ENCODE peak calls at places on chromosomes 2 and 18, in six cellular contexts. One of them, this sample, is unnamed.

GRCh38 chr2:196468394-196468793 is 171.1 kb upstream of the CCDC150 start:
- DNase-seq in OCI-LY7: peak
- DNase-seq in heart right ventricle: no peak
- DNase-seq in neural progenitor cell: no peak
- DNase-seq in right lobe of liver: no peak
- DNase-seq in AG04450: no peak
- DNase-seq in this sample: no peak

GRCh38 chr2:60764736-60765534 is 8.9 kb downstream of the PAPOLG start:
- DNase-seq in OCI-LY7: no peak
- DNase-seq in heart right ventricle: no peak
- DNase-seq in neural progenitor cell: no peak
- DNase-seq in right lobe of liver: no peak
- DNase-seq in AG04450: no peak
- DNase-seq in this sample: no peak

GRCh38 chr2:45008296-45009129 is 739 bp downstream of the SIX2 start:
- DNase-seq in OCI-LY7: no peak
- DNase-seq in heart right ventricle: peak
- DNase-seq in neural progenitor cell: peak
- DNase-seq in right lobe of liver: no peak
- DNase-seq in AG04450: no peak
- DNase-seq in this sample: no peak

GRCh38 chr2:68853035-68853434 is 18.2 kb downstream of the BMP10 start:
- DNase-seq in OCI-LY7: no peak
- DNase-seq in heart right ventricle: no peak
- DNase-seq in neural progenitor cell: no peak
- DNase-seq in right lobe of liver: no peak
- DNase-seq in AG04450: peak
- DNase-seq in this sample: no peak

GRCh38 chr2:113211226-113212105 is 37.7 kb downstream of the PSD4 start:
- DNase-seq in OCI-LY7: no peak
- DNase-seq in heart right ventricle: no peak
- DNase-seq in neural progenitor cell: no peak
- DNase-seq in right lobe of liver: no peak
- DNase-seq in AG04450: no peak
- DNase-seq in this sample: no peak

GRCh38 chr18:22558945-22559385 is 141.2 kb upstream of the CTAGE1 start:
- DNase-seq in OCI-LY7: no peak
- DNase-seq in heart right ventricle: peak
- DNase-seq in neural progenitor cell: peak
- DNase-seq in right lobe of liver: peak
- DNase-seq in AG04450: no peak
- DNase-seq in this sample: peak

GRCh38 chr2:106159867-106160785 is 34.0 kb downstream of the UXS1 start:
- DNase-seq in OCI-LY7: peak
- DNase-seq in heart right ventricle: no peak
- DNase-seq in neural progenitor cell: no peak
- DNase-seq in right lobe of liver: no peak
- DNase-seq in AG04450: no peak
- DNase-seq in this sample: no peak

GRCh38 chr18:55920063-55920462 is 332.1 kb upstream of the TCF4 start:
- DNase-seq in OCI-LY7: no peak
- DNase-seq in heart right ventricle: no peak
- DNase-seq in neural progenitor cell: no peak
- DNase-seq in right lobe of liver: no peak
- DNase-seq in AG04450: no peak
- DNase-seq in this sample: no peak

GRCh38 chr2:184890311-184890710 is 292.0 kb downstream of the ZNF804A start:
- DNase-seq in OCI-LY7: no peak
- DNase-seq in heart right ventricle: no peak
- DNase-seq in neural progenitor cell: no peak
- DNase-seq in right lobe of liver: no peak
- DNase-seq in AG04450: no peak
- DNase-seq in this sample: no peak

GRCh38 chr2:217743980-217744761 is 258.6 kb downstream of the TNS1 start:
- DNase-seq in OCI-LY7: no peak
- DNase-seq in heart right ventricle: peak
- DNase-seq in neural progenitor cell: no peak
- DNase-seq in right lobe of liver: no peak
- DNase-seq in AG04450: no peak
- DNase-seq in this sample: no peak

GRCh38 chr2:98385050-98385699 is 38.9 kb downstream of the CNGA3 start:
- DNase-seq in OCI-LY7: peak
- DNase-seq in heart right ventricle: peak
- DNase-seq in neural progenitor cell: peak
- DNase-seq in right lobe of liver: peak
- DNase-seq in AG04450: peak
- DNase-seq in this sample: no peak

GRCh38 chr2:100053499-100053898 is 88.9 kb downstream of the AFF3 start:
- DNase-seq in OCI-LY7: no peak
- DNase-seq in heart right ventricle: no peak
- DNase-seq in neural progenitor cell: no peak
- DNase-seq in right lobe of liver: no peak
- DNase-seq in AG04450: no peak
- DNase-seq in this sample: no peak

GRCh38 chr18:240175-240574 is 27.7 kb downstream of the THOC1 start:
- DNase-seq in OCI-LY7: no peak
- DNase-seq in heart right ventricle: no peak
- DNase-seq in neural progenitor cell: no peak
- DNase-seq in right lobe of liver: no peak
- DNase-seq in AG04450: no peak
- DNase-seq in this sample: no peak

DNA sequence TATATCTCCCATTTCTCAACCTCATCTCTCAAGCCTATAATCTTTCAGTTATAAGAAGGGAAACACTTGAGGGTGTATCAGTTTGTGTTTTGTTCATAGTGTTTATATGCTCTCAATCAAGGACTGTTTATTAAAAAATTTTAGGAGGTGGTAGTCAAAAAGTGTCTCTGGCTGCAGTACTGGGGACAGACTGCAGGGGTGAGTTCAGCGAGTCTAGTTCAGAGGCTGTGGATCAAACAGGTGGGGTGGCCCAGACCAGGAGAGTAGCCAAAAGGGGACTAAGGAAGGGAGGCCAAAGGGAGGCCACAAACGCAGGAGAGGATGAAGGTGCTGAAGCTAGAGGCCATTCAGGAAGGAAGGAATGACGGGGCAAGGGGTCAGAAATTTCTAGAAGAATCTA is 136.3 kb downstream of the MSH2 start:
- DNase-seq in OCI-LY7: no peak
- DNase-seq in heart right ventricle: no peak
- DNase-seq in neural progenitor cell: no peak
- DNase-seq in right lobe of liver: no peak
- DNase-seq in AG04450: no peak
- DNase-seq in this sample: no peak
- TF ChIP-seq CTCF in OCI-LY7: peak
- TF ChIP-seq CTCF in heart right ventricle: no peak
- TF ChIP-seq CTCF in neural progenitor cell: peak
- TF ChIP-seq CTCF in right lobe of liver: no peak
- TF ChIP-seq CTCF in AG04450: peak
- TF ChIP-seq CTCF in this sample: no peak

GRCh38 chr2:150261691-150262090 is 225.8 kb downstream of the RND3 start:
- DNase-seq in OCI-LY7: no peak
- DNase-seq in heart right ventricle: no peak
- DNase-seq in neural progenitor cell: no peak
- DNase-seq in right lobe of liver: no peak
- DNase-seq in AG04450: no peak
- DNase-seq in this sample: no peak
- H3K27ac ChIP-seq in OCI-LY7: no peak
- H3K27ac ChIP-seq in heart right ventricle: no peak
- H3K27ac ChIP-seq in neural progenitor cell: no peak
- H3K27ac ChIP-seq in right lobe of liver: no peak
- H3K27ac ChIP-seq in AG04450: no peak
- H3K27ac ChIP-seq in this sample: no peak

DNA sequence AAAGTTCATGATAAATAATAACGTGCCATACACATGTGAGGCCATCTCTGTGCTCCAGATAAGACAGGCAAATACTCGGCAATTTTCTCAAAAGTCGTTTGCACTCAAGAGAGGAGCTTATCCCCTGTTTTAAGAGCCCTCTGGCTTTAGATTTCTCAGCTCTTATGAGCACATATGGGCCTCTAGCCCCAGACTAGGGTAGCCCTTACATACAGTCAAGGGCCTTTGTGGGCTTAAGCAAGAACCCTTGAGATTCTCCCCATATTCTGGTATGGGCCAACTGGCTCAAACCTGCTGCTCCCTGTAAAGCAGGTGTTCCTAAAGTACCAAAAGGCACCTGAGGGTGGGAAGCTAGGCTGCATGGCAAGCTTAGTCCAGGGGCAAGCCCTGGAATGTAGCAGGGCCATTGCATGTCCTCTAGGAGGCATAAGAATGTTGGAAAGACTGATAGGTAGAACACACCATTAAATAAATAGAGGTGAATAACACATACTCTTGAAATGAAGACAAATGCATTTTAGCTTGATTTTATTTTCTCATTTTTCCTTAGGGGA is 66.1 kb downstream of the FASTKD2 start:
- DNase-seq in OCI-LY7: no peak
- DNase-seq in heart right ventricle: no peak
- DNase-seq in neural progenitor cell: no peak
- DNase-seq in right lobe of liver: no peak
- DNase-seq in AG04450: no peak
- DNase-seq in this sample: no peak
- TF ChIP-seq CTCF in OCI-LY7: no peak
- TF ChIP-seq CTCF in heart right ventricle: no peak
- TF ChIP-seq CTCF in neural progenitor cell: peak
- TF ChIP-seq CTCF in right lobe of liver: no peak
- TF ChIP-seq CTCF in AG04450: no peak
- TF ChIP-seq CTCF in this sample: no peak

GRCh38 chr2:171523969-171524401 is 1.7 kb downstream of the CYBRD1 start:
- DNase-seq in OCI-LY7: no peak
- DNase-seq in heart right ventricle: no peak
- DNase-seq in neural progenitor cell: peak
- DNase-seq in right lobe of liver: no peak
- DNase-seq in AG04450: no peak
- DNase-seq in this sample: no peak
- H3K27ac ChIP-seq in OCI-LY7: no peak
- H3K27ac ChIP-seq in heart right ventricle: peak
- H3K27ac ChIP-seq in neural progenitor cell: no peak
- H3K27ac ChIP-seq in right lobe of liver: peak
- H3K27ac ChIP-seq in AG04450: peak
- H3K27ac ChIP-seq in this sample: peak

DNA sequence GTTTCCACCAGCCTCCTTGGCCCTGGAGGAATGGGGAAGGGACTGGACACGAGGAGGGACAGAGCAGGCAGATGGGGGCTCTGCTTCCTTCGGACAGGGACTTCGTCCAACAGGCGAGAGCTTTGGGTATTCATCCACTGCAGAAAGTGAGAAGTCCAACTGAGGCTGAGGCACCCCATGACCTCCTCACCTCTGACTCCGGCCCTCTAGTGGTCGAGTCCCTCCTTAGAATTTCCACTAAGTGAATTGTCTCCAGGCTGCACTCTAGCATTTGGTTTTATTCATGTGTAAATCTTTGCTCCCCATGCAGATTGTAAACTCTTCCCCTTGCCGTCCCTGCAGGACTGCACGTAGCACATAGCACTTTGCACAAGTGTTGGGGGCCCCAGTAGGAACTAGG is 75.6 kb downstream of the TMEM247 start:
- DNase-seq in OCI-LY7: peak
- DNase-seq in heart right ventricle: no peak
- DNase-seq in neural progenitor cell: peak
- DNase-seq in right lobe of liver: no peak
- DNase-seq in AG04450: no peak
- DNase-seq in this sample: no peak
- TF ChIP-seq CTCF in OCI-LY7: peak
- TF ChIP-seq CTCF in heart right ventricle: peak
- TF ChIP-seq CTCF in neural progenitor cell: peak
- TF ChIP-seq CTCF in right lobe of liver: peak
- TF ChIP-seq CTCF in AG04450: peak
- TF ChIP-seq CTCF in this sample: no peak

GRCh38 chr2:45342-46130 is 769 bp downstream of the FAM110C start:
- DNase-seq in OCI-LY7: no peak
- DNase-seq in heart right ventricle: no peak
- DNase-seq in neural progenitor cell: peak
- DNase-seq in right lobe of liver: peak
- DNase-seq in AG04450: no peak
- DNase-seq in this sample: no peak

GRCh38 chr2:47346-48218 is 1.3 kb upstream of the FAM110C start:
- DNase-seq in OCI-LY7: no peak
- DNase-seq in heart right ventricle: no peak
- DNase-seq in neural progenitor cell: no peak
- DNase-seq in right lobe of liver: no peak
- DNase-seq in AG04450: no peak
- DNase-seq in this sample: no peak

GRCh38 chr2:44748-45341 is 1.5 kb downstream of the FAM110C start:
- DNase-seq in OCI-LY7: no peak
- DNase-seq in heart right ventricle: no peak
- DNase-seq in neural progenitor cell: no peak
- DNase-seq in right lobe of liver: peak
- DNase-seq in AG04450: no peak
- DNase-seq in this sample: no peak

GRCh38 chr2:46131-46470 is 204 bp downstream of the FAM110C start:
- DNase-seq in OCI-LY7: no peak
- DNase-seq in heart right ventricle: no peak
- DNase-seq in neural progenitor cell: peak
- DNase-seq in right lobe of liver: no peak
- DNase-seq in AG04450: no peak
- DNase-seq in this sample: no peak

GRCh38 chr2:46471-47345 is at the start of gene FAM110C:
- DNase-seq in OCI-LY7: no peak
- DNase-seq in heart right ventricle: peak
- DNase-seq in neural progenitor cell: peak
- DNase-seq in right lobe of liver: peak
- DNase-seq in AG04450: no peak
- DNase-seq in this sample: peak
- H3K27ac ChIP-seq in OCI-LY7: no peak
- H3K27ac ChIP-seq in heart right ventricle: peak
- H3K27ac ChIP-seq in neural progenitor cell: no peak
- H3K27ac ChIP-seq in right lobe of liver: peak
- H3K27ac ChIP-seq in AG04450: no peak
- H3K27ac ChIP-seq in this sample: peak